ENCODE peak calls at places on chromosomes 3 and 15, in four cellular contexts. N, H, Q and B are unnamed samples.

GRCh38 chr3:110754207-110754916 is 317.3 kb upstream of the NECTIN3 start:
- DNase-seq in N (no peak), Q (no peak), H (no peak), B (no peak)

GRCh38 chr3:50632450-50632849 is 15.5 kb downstream of the MAPKAPK3 start:
- DNase-seq in H (no peak), N (no peak), Q (no peak), B (no peak)

GRCh38 chr3:71859128-71859519 is 74.2 kb upstream of the PROK2 start:
- DNase-seq in H (peak; percentile 42), Q (no peak), N (peak; percentile 16), B (no peak)

GRCh38 chr3:178131801-178132200 is 404.4 kb upstream of the KCNMB2 start:
- DNase-seq in N (no peak), H (no peak), Q (no peak), B (no peak)

GRCh38 chr3:76624128-76624527 is 415.8 kb upstream of the ROBO2 start:
- DNase-seq in Q (peak; percentile 6), N (peak; percentile 2), H (peak; percentile 9), B (no peak)

GRCh38 chr3:16427309-16427965 is 86.1 kb downstream of the RFTN1 start:
- DNase-seq in N (no peak), Q (no peak), H (peak; percentile 21), B (no peak)

GRCh38 chr3:72909591-72909990 is 21.7 kb downstream of the GXYLT2 start:
- DNase-seq in N (no peak), H (no peak), Q (no peak), B (no peak)

GRCh38 chr15:91630090-91630489 is 223.4 kb upstream of the SLCO3A1 start:
- DNase-seq in Q (no peak), N (no peak), H (no peak), B (no peak)

GRCh38 chr3:169494982-169495381 is 168.5 kb downstream of the MECOM start:
- DNase-seq in Q (no peak), N (no peak), H (no peak), B (no peak)

GRCh38 chr3:169495569-169495968 is 167.9 kb downstream of the MECOM start:
- DNase-seq in Q (no peak), N (no peak), H (no peak), B (no peak)

GRCh38 chr3:169498336-169498735 is 165.2 kb downstream of the MECOM start:
- DNase-seq in N (no peak), Q (no peak), H (no peak), B (no peak)

GRCh38 chr3:169496402-169496801 is 167.1 kb downstream of the MECOM start:
- DNase-seq in Q (no peak), N (no peak), H (no peak), B (no peak)

GRCh38 chr3:169497567-169498257 is 165.8 kb downstream of the MECOM start:
- DNase-seq in N (no peak), H (no peak), Q (no peak), B (no peak)
- TF ChIP-seq POLR2AphosphoS2 in N (no peak), H (no peak), Q (no peak), B (no peak)

DNA sequence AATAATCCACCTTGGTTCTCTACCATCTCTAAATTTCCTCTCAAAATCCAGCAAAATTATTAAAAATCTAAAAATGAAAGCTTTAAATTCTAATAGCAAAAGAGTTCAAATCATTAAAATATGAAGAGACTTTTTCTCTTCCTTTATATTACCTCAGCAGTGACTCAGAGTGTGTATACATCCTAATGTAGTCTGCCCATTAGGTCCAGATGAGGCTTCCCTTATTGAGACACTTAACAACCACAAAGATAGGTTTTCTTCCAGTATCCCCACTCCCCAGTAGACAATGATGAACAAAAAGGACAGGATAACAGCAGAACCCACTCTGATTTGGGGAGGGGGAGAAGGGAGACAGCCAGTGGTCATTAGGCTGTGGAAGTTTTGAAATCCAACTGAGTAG is 61.5 kb upstream of the DCBLD2 start:
- DNase-seq in H (no peak), N (no peak), Q (no peak), B (no peak)
- TF ChIP-seq POLR2AphosphoS2 in H (no peak), N (no peak), Q (no peak), B (no peak)

GRCh38 chr3:108391917-108392585 is 95.7 kb downstream of the HHLA2 start:
- DNase-seq in Q (no peak), H (no peak), N (no peak), B (no peak)
- TF ChIP-seq POLR2AphosphoS2 in Q (no peak), H (no peak), N (no peak), B (no peak)

DNA sequence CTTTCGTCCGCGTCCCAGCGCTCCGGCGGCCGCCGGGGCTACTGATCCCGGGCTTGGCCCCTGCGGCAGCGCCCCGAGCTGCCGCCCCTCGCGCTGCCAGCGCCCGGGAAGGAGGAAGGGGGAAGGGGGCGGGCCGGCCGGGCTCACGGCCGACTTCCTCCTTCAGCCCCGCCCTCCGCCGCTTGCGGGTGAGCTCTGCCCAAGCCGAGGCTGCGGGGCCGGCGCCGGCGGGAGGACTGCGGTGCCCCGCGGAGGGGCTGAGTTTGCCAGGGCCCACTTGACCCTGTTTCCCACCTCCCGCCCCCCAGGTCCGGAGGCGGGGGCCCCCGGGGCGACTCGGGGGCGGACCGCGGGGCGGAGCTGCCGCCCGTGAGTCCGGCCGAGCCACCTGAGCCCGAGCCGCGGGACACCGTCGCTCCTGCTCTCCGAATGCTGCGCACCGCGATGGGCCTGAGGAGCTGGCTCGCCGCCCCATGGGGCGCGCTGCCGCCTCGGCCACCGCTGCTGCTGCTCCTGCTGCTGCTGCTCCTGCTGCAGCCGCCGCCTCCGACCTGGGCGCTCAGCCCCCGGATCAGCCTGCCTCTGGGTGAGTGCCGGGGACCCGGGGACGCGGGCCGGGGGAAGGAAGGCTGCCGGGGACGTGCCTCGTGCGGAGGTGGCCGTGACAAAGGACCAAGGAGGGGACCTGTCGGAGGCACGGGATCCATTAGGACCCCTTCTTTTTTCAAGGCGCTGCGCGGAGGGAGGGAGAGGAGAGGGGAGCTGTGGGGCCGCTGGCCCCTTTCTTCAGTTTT is at the start of gene SEMA4B:
- DNase-seq in Q (peak; percentile 94), N (peak; percentile 36), H (peak; percentile 61), B (no peak)
- TF ChIP-seq POLR2AphosphoS2 in Q (no peak), N (no peak), H (no peak), B (no peak)

GRCh38 chr3:32303051-32303786 is 64.7 kb downstream of the CMTM8 start:
- DNase-seq in Q (no peak), H (no peak), N (no peak), B (no peak)
- TF ChIP-seq POLR2AphosphoS2 in Q (no peak), H (no peak), N (no peak), B (no peak)